ENCODE peak calls at places on chromosome 22, in six cellular contexts. T is ovary; O is tibial artery; G is keratinocyte; A is transverse colon; K is CD8-positive, alpha-beta memory T cell. S is an unnamed sample. For H3K27me3, the result is how much of the 10 kb centered on the place peaks cover.

GRCh38 chr22:36383110-36383581 is 4.6 kb downstream of the MYH9 start:
- DNase-seq in T (no peak), O (no peak), G (no peak), A (peak), K (peak), S (peak)

GRCh38 chr22:44088976-44089570 is 65.0 kb downstream of the PARVB start:
- DNase-seq in T (no peak), O (no peak), G (peak), A (peak), K (no peak), S (no peak)

GRCh38 chr22:46072030-46072881 is 78.1 kb upstream of the PPARA start:
- DNase-seq in T (no peak), O (peak), G (no peak), A (peak), K (peak), S (peak)

GRCh38 chr22:38861170-38861874 is 10.7 kb downstream of the CBX6 start:
- DNase-seq in T (no peak), O (peak), G (no peak), A (no peak), K (no peak), S (no peak)

GRCh38 chr22:45533731-45534130 is 31.0 kb downstream of the FBLN1 start:
- DNase-seq in T (no peak), O (no peak), G (no peak), A (no peak), K (no peak), S (no peak)

GRCh38 chr22:46069518-46070214 is 80.7 kb upstream of the PPARA start:
- DNase-seq in T (peak), O (peak), G (no peak), A (peak), K (peak), S (peak)

GRCh38 chr22:46737976-46738641 is at the start of gene CERK:
- DNase-seq in T (peak), O (peak), G (no peak), A (peak), K (peak), S (peak)

GRCh38 chr22:50561401-50562074 is 1.2 kb downstream of the SYCE3 start:
- DNase-seq in T (no peak), O (no peak), G (no peak), A (no peak), K (peak), S (no peak)

GRCh38 chr22:32341122-32341740 is 16.4 kb upstream of the RFPL3 start:
- DNase-seq in T (no peak), O (no peak), G (no peak), A (no peak), K (no peak), S (no peak)

GRCh38 chr22:44256085-44256484 is 56.7 kb downstream of the SHISAL1 start:
- DNase-seq in T (no peak), O (peak), G (no peak), A (no peak), K (no peak), S (no peak)

GRCh38 chr22:28883917-28884753 is 763 bp downstream of the ZNRF3 start:
- DNase-seq in T (peak), O (peak), G (no peak), A (peak), K (peak), S (peak)

GRCh38 chr22:34414467-34415440 is 494.5 kb upstream of the LARGE1 start:
- DNase-seq in T (no peak), O (no peak), G (peak), A (peak), K (no peak), S (peak)

GRCh38 chr22:36365020-36365411 is 22.8 kb downstream of the MYH9 start:
- DNase-seq in T (peak), O (peak), G (peak), A (peak), K (peak), S (no peak)

GRCh38 chr22:47102648-47103047 is 340.2 kb downstream of the TBC1D22A start:
- DNase-seq in T (no peak), O (no peak), G (no peak), A (no peak), K (no peak), S (peak)

GRCh38 chr22:36032611-36033010 is 4.0 kb upstream of the RBFOX2 start:
- DNase-seq in T (no peak), O (no peak), G (no peak), A (no peak), K (no peak), S (no peak)

GRCh38 chr22:19429950-19430889 is 1.3 kb downstream of the HIRA start:
- DNase-seq in T (no peak), O (no peak), G (no peak), A (peak), K (peak), S (peak)

GRCh38 chr22:49490692-49491091 is 337.0 kb downstream of the BRD1 start:
- DNase-seq in T (no peak), O (no peak), G (no peak), A (no peak), K (no peak), S (no peak)

GRCh38 chr22:49492308-49492707 is 335.4 kb downstream of the BRD1 start:
- DNase-seq in T (no peak), O (no peak), G (no peak), A (no peak), K (no peak), S (no peak)

GRCh38 chr22:49492756-49493251 is 334.9 kb downstream of the BRD1 start:
- DNase-seq in T (no peak), O (no peak), G (no peak), A (no peak), K (no peak), S (no peak)

GRCh38 chr22:49491221-49491635 is 336.4 kb downstream of the BRD1 start:
- DNase-seq in T (no peak), O (no peak), G (no peak), A (no peak), K (no peak), S (no peak)

DNA sequence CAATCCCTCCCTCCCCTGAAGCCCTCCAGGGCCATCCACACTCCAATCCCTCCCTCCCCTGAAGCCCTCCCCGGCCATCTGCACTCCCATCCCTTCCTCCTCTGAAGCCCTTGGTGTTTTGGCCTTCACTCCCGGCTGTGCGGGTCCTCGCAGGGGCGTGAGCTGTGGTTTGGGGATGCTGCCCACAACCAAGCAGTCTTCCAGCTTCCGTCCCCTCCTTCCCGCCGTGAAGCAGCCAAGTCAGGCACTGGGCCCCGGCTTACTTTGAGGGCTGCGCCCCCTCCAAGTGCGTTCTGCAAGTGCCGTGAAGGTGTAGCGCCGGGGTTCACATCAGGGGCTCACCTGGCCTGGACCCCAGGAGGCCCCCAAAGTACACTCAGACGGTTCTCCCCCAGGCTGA is 335.9 kb downstream of the BRD1 start:
- DNase-seq in T (no peak), O (no peak), G (no peak), A (no peak), K (no peak), S (no peak)
- H3K27me3 ChIP-seq in T (under half), O (under half), G (under half), A (under half), K (under half), S (under half)

GRCh38 chr22:31104869-31105268 is 2.5 kb downstream of the SELENOM start:
- DNase-seq in T (peak), O (peak), G (no peak), A (no peak), K (no peak), S (no peak)
- H3K4me3 ChIP-seq in T (peak), O (peak), G (no peak), A (no peak), K (no peak), S (no peak)

DNA sequence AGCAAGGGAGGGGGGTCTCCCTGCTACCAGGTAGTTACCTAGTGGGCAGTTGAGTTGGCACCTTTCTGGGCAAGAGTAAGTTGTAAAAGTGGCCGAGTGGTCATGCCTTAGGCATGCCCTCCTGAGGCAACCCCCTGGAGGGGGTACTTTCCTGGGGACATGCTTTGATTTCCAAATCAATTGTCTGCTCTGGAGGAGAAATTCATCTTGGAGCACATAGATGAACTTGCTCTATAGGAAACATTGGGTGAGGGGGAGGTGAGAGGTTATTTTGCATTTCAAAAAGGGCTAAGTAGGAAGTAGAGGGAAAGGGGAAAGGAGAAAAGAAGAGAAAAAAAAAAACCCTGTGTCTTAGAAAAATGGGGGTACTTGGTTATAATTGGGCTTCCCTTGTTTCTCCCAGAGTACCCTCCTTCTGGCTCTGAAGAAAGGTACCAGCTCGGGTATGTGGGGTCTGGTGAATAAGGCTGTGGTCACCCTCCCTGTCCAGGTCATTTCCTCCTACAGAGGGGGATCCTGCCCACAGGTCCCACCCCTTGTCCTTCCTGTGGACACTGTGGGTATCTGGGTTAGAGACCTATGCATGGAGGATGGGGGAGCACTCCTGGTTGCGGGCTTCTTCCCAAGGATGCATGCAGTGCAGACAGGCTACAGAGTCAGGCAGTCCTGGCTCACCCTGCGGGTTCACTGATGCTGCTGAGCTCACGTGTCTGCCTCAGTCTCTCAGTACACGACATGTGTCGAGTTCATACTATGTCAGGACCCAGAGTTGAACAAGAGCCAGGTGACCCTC is 193.5 kb downstream of the MYO18B start:
- DNase-seq in T (no peak), O (no peak), G (no peak), A (no peak), K (no peak), S (no peak)
- H3K27ac ChIP-seq in T (no peak), O (no peak), G (no peak), A (no peak), K (no peak), S (no peak)

DNA sequence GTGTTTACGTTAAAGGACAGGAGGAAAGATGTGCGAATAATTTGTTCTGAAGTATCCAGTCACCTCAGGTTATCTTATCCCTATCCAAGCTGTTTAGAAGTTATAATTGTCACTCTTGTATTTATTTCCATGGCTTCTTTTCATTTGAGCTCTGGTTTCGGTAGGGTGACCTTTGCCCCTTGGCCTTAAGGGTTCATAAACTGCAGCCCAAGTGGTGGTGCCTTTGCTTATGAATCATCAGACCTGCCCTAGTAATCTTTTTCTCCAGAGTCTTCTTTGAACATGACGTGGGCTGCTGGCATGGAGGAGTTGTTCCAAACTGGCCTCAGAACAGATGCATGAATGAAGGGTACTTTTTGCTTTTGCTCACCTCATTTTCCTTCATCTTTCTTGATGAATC is 6.5 kb upstream of the CRYBB3 start:
- DNase-seq in T (no peak), O (no peak), G (no peak), A (no peak), K (no peak), S (no peak)
- H3K27me3 ChIP-seq in T (under half), O (under half), G (under half), A (under half), K (under half), S (under half)

GRCh38 chr22:23536821-23537345 is 43.2 kb downstream of the IGLL1 start:
- DNase-seq in T (no peak), O (peak), G (no peak), A (no peak), K (no peak), S (no peak)

GRCh38 chr22:23534201-23534850 is 45.8 kb downstream of the IGLL1 start:
- DNase-seq in T (peak), O (peak), G (no peak), A (no peak), K (no peak), S (no peak)

GRCh38 chr22:23533328-23533762 is 46.7 kb downstream of the IGLL1 start:
- DNase-seq in T (peak), O (peak), G (no peak), A (no peak), K (no peak), S (no peak)

GRCh38 chr22:23533771-23534191 is 46.3 kb downstream of the IGLL1 start:
- DNase-seq in T (peak), O (no peak), G (no peak), A (no peak), K (no peak), S (no peak)

GRCh38 chr22:23534851-23535717 is 45.0 kb downstream of the IGLL1 start:
- DNase-seq in T (peak), O (peak), G (no peak), A (no peak), K (no peak), S (peak)
- H3K4me3 ChIP-seq in T (no peak), O (no peak), G (no peak), A (no peak), K (no peak), S (no peak)

GRCh38 chr22:42684462-42685195 is 35.4 kb upstream of the CYB5R3 start:
- DNase-seq in T (peak), O (peak), G (no peak), A (no peak), K (no peak), S (peak)

GRCh38 chr22:42688241-42688913 is 32.3 kb downstream of the A4GALT start:
- DNase-seq in T (peak), O (peak), G (no peak), A (peak), K (no peak), S (peak)

GRCh38 chr22:42686756-42687491 is 33.7 kb downstream of the A4GALT start:
- DNase-seq in T (no peak), O (peak), G (no peak), A (no peak), K (no peak), S (no peak)

GRCh38 chr22:42683599-42684283 is 34.5 kb upstream of the CYB5R3 start:
- DNase-seq in T (peak), O (peak), G (no peak), A (peak), K (no peak), S (peak)

GRCh38 chr22:42685941-42686666 is 34.6 kb downstream of the A4GALT start:
- DNase-seq in T (peak), O (peak), G (no peak), A (peak), K (no peak), S (no peak)
- H3K27ac ChIP-seq in T (peak), O (peak), G (no peak), A (peak), K (no peak), S (no peak)

GRCh38 chr22:23565942-23566715 is 14.0 kb downstream of the IGLL1 start:
- DNase-seq in T (no peak), O (peak), G (no peak), A (no peak), K (no peak), S (peak)
- H3K27me3 ChIP-seq in T (under half), O (half or more), G (under half), A (half or more), K (under half), S (under half)

GRCh38 chr22:17085277-17086091 is 684 bp downstream of the IL17RA start:
- DNase-seq in T (peak), O (peak), G (no peak), A (peak), K (no peak), S (peak)

GRCh38 chr22:17087176-17088131 is 2.7 kb downstream of the IL17RA start:
- DNase-seq in T (no peak), O (peak), G (no peak), A (no peak), K (peak), S (no peak)

GRCh38 chr22:17086750-17087149 is 1.9 kb downstream of the IL17RA start:
- DNase-seq in T (no peak), O (peak), G (no peak), A (no peak), K (no peak), S (no peak)

GRCh38 chr22:17084554-17085276 is at the start of gene IL17RA:
- DNase-seq in T (peak), O (peak), G (peak), A (peak), K (peak), S (peak)

DNA sequence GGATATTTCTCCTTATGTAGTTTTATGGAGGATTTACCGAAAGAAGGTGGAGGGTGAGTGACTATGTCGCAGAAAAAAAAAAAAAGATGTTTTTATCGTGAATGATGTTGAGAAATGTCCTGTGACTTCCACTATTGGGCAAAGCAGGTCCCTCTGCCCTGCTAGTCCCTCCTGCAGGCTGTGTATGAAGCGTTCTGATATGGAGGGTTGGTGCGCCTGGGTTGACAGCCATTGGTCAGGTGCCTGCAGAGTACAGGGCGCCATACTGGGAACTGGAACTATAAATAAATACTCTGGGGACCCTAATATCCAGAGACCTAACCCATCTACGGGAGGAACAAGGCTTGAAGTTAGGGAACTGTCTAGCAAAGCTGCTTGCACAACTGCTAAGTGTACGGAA is 1.5 kb downstream of the IL17RA start:
- DNase-seq in T (no peak), O (peak), G (no peak), A (no peak), K (no peak), S (no peak)
- H3K4me3 ChIP-seq in T (no peak), O (peak), G (peak), A (peak), K (peak), S (peak)

GRCh38 chr22:29932121-29932520 is 49.1 kb downstream of the MTMR3 start:
- DNase-seq in T (no peak), O (no peak), G (no peak), A (no peak), K (no peak), S (no peak)
- H3K27ac ChIP-seq in T (no peak), O (no peak), G (no peak), A (no peak), K (no peak), S (no peak)